ENCODE peak calls at places on chromosomes 16 and 17, in six cellular contexts. One of them, this sample, is unnamed.

GRCh38 chr17:81516439-81516838 is 3.8 kb upstream of the ACTG1 start:
- DNase-seq in NCI-H1417: no peak
- DNase-seq in mesenchymal stem cell: no peak
- DNase-seq in OCI-M1: no peak
- DNase-seq in NCI-H1092 treated with DMSO at 0.1 percent for 48 hours: no peak
- DNase-seq in WERI-Rb-1: peak
- DNase-seq in this sample: no peak

GRCh38 chr17:8019665-8020064 is 17.2 kb downstream of the GUCY2D start:
- DNase-seq in mesenchymal stem cell: no peak
- DNase-seq in NCI-H1417: no peak
- DNase-seq in OCI-M1: no peak
- DNase-seq in WERI-Rb-1: no peak
- DNase-seq in NCI-H1092 treated with DMSO at 0.1 percent for 48 hours: no peak
- DNase-seq in this sample: no peak

GRCh38 chr16:18050777-18051176 is 285.8 kb downstream of the NPIPA8 start:
- DNase-seq in NCI-H1417: peak
- DNase-seq in mesenchymal stem cell: no peak
- DNase-seq in NCI-H1092 treated with DMSO at 0.1 percent for 48 hours: no peak
- DNase-seq in WERI-Rb-1: no peak
- DNase-seq in OCI-M1: no peak
- DNase-seq in this sample: no peak

GRCh38 chr16:12283596-12283995 is 307.1 kb downstream of the SNX29 start:
- DNase-seq in OCI-M1: no peak
- DNase-seq in NCI-H1417: no peak
- DNase-seq in NCI-H1092 treated with DMSO at 0.1 percent for 48 hours: no peak
- DNase-seq in WERI-Rb-1: no peak
- DNase-seq in mesenchymal stem cell: no peak
- DNase-seq in this sample: no peak

GRCh38 chr17:38600906-38601305 is 4.8 kb downstream of the SRCIN1 start:
- DNase-seq in OCI-M1: no peak
- DNase-seq in WERI-Rb-1: no peak
- DNase-seq in mesenchymal stem cell: no peak
- DNase-seq in NCI-H1092 treated with DMSO at 0.1 percent for 48 hours: no peak
- DNase-seq in NCI-H1417: no peak
- DNase-seq in this sample: no peak

GRCh38 chr16:72934661-72935403 is 113.1 kb downstream of the ZFHX3 start:
- DNase-seq in OCI-M1: no peak
- DNase-seq in NCI-H1092 treated with DMSO at 0.1 percent for 48 hours: no peak
- DNase-seq in NCI-H1417: no peak
- DNase-seq in WERI-Rb-1: no peak
- DNase-seq in mesenchymal stem cell: peak
- DNase-seq in this sample: no peak

GRCh38 chr17:65762973-65763372 is 201.5 kb upstream of the AXIN2 start:
- DNase-seq in NCI-H1092 treated with DMSO at 0.1 percent for 48 hours: no peak
- DNase-seq in OCI-M1: no peak
- DNase-seq in NCI-H1417: no peak
- DNase-seq in WERI-Rb-1: no peak
- DNase-seq in mesenchymal stem cell: no peak
- DNase-seq in this sample: no peak

GRCh38 chr17:66764559-66764958 is 70.4 kb upstream of the CACNG5 start:
- DNase-seq in OCI-M1: no peak
- DNase-seq in NCI-H1092 treated with DMSO at 0.1 percent for 48 hours: peak
- DNase-seq in WERI-Rb-1: no peak
- DNase-seq in NCI-H1417: no peak
- DNase-seq in mesenchymal stem cell: no peak
- DNase-seq in this sample: no peak

GRCh38 chr17:39114744-39115534 is 36.5 kb downstream of the PLXDC1 start:
- DNase-seq in WERI-Rb-1: no peak
- DNase-seq in NCI-H1092 treated with DMSO at 0.1 percent for 48 hours: no peak
- DNase-seq in mesenchymal stem cell: peak
- DNase-seq in NCI-H1417: no peak
- DNase-seq in OCI-M1: peak
- DNase-seq in this sample: no peak

GRCh38 chr16:55656695-55657092 is 906 bp downstream of the SLC6A2 start:
- DNase-seq in NCI-H1092 treated with DMSO at 0.1 percent for 48 hours: no peak
- DNase-seq in mesenchymal stem cell: no peak
- DNase-seq in OCI-M1: no peak
- DNase-seq in WERI-Rb-1: no peak
- DNase-seq in NCI-H1417: no peak
- DNase-seq in this sample: no peak

This sample was measured in D341Med.